ENCODE peak calls at places on chromosomes 6 and 20, in four cellular contexts. V is cardiac fibroblast; Z is CD4-positive, alpha-beta T cell; H is left lung. M is an unnamed sample.

GRCh38 chr6:35077006-35077712 is 64.0 kb downstream of the TCP11 start:
- DNase-seq in V (no peak), Z (no peak), H (no peak), M (no peak)

GRCh38 chr6:163793584-163793983 is 379.1 kb downstream of the QKI start:
- DNase-seq in V (peak; percentile 57), Z (no peak), H (no peak), M (peak; percentile 86)

GRCh38 chr20:42836339-42836738 is 353.4 kb downstream of the PTPRT start:
- DNase-seq in V (no peak), Z (no peak), H (no peak), M (no peak)

GRCh38 chr6:106360989-106361430 is 493 bp downstream of the CRYBG1 start:
- DNase-seq in V (no peak), Z (no peak), H (peak; percentile 83), M (no peak)

GRCh38 chr6:137216875-137217553 is 2.2 kb downstream of the IFNGR1 start:
- DNase-seq in V (peak; percentile 9), Z (no peak), H (no peak), M (no peak)

GRCh38 chr20:47968541-47969310 is 183.4 kb upstream of the SULF2 start:
- DNase-seq in V (no peak), Z (no peak), H (no peak), M (no peak)

GRCh38 chr6:33926451-33926850 is 122.6 kb upstream of the MLN start:
- DNase-seq in V (peak; percentile 18), Z (no peak), H (no peak), M (no peak)

GRCh38 chr20:59775221-59776055 is 158.0 kb downstream of the SYCP2 start:
- DNase-seq in V (no peak), Z (no peak), H (peak; percentile 53), M (no peak)

GRCh38 chr6:34585108-34585507 is 29.0 kb upstream of the SPDEF start:
- DNase-seq in V (no peak), Z (no peak), H (no peak), M (no peak)

GRCh38 chr20:44068311-44068710 is 118.7 kb downstream of the JPH2 start:
- DNase-seq in V (no peak), Z (no peak), H (peak; percentile 18), M (no peak)
- TF ChIP-seq CTCF in V (no peak), Z (no peak), H (no peak), M (no peak)

DNA sequence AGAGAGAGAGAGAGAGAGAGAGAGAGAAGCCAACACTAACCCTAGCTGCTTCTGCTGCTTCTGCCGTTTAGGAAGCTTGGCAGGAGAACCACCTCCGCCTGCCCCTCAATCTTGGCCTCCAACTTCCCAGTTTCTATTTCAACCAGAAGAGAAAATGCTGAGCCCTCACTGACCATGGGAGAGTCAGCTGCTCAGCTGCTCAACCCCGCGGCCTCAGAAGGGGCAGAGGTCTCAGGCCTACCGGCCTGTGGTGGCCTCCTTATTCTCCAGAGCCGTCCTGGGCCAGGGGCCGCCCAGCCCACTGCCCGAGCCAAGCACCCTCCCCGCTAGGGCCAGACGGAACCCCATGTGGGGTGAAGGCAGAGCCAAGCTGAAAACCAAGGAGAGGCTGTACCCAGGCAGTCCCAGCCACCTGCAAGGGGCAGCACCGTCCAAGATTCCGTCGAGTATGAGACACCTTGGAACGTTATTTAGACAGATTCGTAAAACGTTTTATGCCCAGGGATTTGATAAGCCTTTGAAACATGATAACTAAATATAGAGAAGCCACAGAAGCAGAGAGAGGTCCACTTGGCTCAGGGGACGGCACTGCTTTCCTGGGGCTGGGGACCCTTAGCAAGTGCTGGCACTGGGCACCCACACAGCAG is 116.6 kb downstream of the DLL1 start:
- DNase-seq in V (no peak), Z (no peak), H (peak; percentile 67), M (no peak)
- TF ChIP-seq CTCF in V (no peak), Z (no peak), H (no peak), M (no peak)

GRCh38 chr20:44736170-44737021 is 9.3 kb upstream of the KCNK15 start:
- DNase-seq in V (peak; percentile 94), Z (no peak), H (no peak), M (no peak)
- TF ChIP-seq CTCF in V (peak; percentile 5), Z (no peak), H (no peak), M (no peak)

DNA sequence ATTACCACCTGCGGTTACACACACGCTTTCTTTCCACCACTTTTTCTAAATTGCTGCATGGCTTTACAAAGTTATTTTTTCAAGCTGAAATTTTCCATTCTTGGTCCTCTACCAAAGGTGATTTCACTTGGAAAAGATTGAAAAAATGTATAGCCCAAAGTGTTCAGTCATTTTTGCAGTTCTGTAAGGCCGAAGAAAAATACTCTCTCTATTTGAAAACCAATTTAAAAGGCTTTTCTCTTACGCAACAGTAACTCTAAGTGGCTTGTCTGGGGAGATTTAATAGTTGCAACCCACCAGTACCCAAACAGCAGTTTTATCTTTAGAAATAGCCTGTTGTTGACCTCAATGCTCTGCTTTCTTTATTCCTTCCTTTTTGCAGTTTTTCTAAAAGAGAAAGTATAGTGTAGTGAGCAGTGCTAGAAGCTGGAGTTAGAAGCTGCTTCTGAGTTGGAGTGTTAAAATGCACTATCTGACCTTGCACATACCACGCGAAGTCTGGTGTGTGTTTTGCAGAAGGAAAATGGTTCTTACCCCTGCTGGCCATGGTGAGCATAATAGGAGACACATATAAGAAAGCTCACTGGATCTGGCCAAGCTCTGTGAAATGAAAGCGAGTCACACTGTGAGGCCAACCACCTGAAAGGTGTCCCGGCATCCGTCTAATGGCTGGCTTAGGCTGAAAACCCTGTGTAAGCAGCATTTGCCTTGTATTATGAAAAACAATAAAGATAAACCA is 271.6 kb upstream of the PRND start:
- DNase-seq in V (peak; percentile 33), Z (no peak), H (no peak), M (no peak)
- TF ChIP-seq CTCF in V (peak; percentile 35), Z (no peak), H (no peak), M (no peak)